ENCODE peak calls at places on chromosomes 16 and 17, in nine cellular contexts. J is NCI-H524; E is AG10803; B is activated T-helper 1 cell treated with anti-CD3 and anti-CD28 coated beads, Interleukin-12 subunit alpha, Interleukin-12 subunit beta, Interleukin-2, Interleukin-4 antibody, amounts not matched to agents 30 ng/mL and 10 ng/mL and 1 ng/mL, durations not matched to agents 14 hours and 24 hours and 36 hours; R is neural progenitor cell; Y is NCI-H446; C is body of pancreas; D is nucleus accumbens; L is astrocyte of the spinal cord. V is an unnamed sample.

GRCh38 chr17:43758497-43759174 is at the start of gene SOST:
- DNase-seq in D (no peak), Y (no peak), J (no peak), L (no peak), B (no peak), E (no peak), C (no peak), R (no peak), V (no peak)

GRCh38 chr17:56583772-56584171 is 9.7 kb upstream of the NOG start:
- DNase-seq in J (peak), Y (no peak), L (no peak), E (no peak), C (no peak), B (no peak), D (no peak), R (no peak), V (no peak)

GRCh38 chr17:48128411-48128810 is 20.8 kb downstream of the SNX11 start:
- DNase-seq in D (no peak), R (peak), B (no peak), L (no peak), C (no peak), J (peak), Y (no peak), E (no peak), V (no peak)

GRCh38 chr16:48041861-48042435 is 113.8 kb downstream of the ABCC12 start:
- DNase-seq in Y (no peak), E (no peak), D (no peak), C (no peak), L (no peak), R (peak), B (no peak), J (peak), V (no peak)

GRCh38 chr17:64368277-64368676 is 22.4 kb downstream of the PECAM1 start:
- DNase-seq in J (no peak), B (no peak), R (no peak), C (no peak), D (no peak), L (no peak), E (no peak), Y (no peak), V (no peak)

GRCh38 chr17:22692066-22692800 is 999.9 kb downstream of the KCNJ18 start:
- DNase-seq in R (no peak), L (no peak), B (no peak), D (no peak), E (no peak), J (no peak), C (no peak), Y (no peak), V (no peak)

GRCh38 chr17:38466346-38467315 is 38.4 kb downstream of the ARHGAP23 start:
- DNase-seq in L (no peak), D (no peak), R (no peak), J (no peak), B (no peak), C (no peak), E (no peak), Y (no peak), V (no peak)

GRCh38 chr17:29159286-29159860 is 20.8 kb downstream of the MYO18A start:
- DNase-seq in B (no peak), D (no peak), C (no peak), E (no peak), Y (no peak), R (no peak), J (no peak), L (no peak), V (no peak)

GRCh38 chr16:27698266-27698665 is 148.3 kb downstream of the KATNIP start:
- DNase-seq in R (peak), Y (no peak), E (no peak), L (no peak), D (no peak), J (no peak), C (no peak), B (no peak), V (no peak)

GRCh38 chr17:66637491-66637890 is 197.4 kb upstream of the CACNG5 start:
- DNase-seq in B (no peak), E (no peak), R (no peak), C (no peak), L (no peak), J (no peak), D (no peak), Y (no peak), V (no peak)

GRCh38 chr16:82701302-82702022 is 74.7 kb downstream of the CDH13 start:
- DNase-seq in J (no peak), D (no peak), E (peak), L (peak), B (no peak), R (no peak), C (no peak), Y (no peak), V (no peak)

GRCh38 chr16:29784901-29785500 is 5.5 kb upstream of the KIF22 start:
- DNase-seq in J (no peak), B (peak), L (peak), Y (no peak), D (peak), C (peak), E (peak), R (peak), V (peak)

GRCh38 chr16:8714143-8714542 is 39.7 kb downstream of the ABAT start:
- DNase-seq in L (no peak), Y (no peak), D (no peak), E (no peak), J (no peak), C (no peak), B (no peak), R (peak), V (no peak)

GRCh38 chr16:78134944-78135619 is 35.6 kb downstream of the WWOX start:
- DNase-seq in B (no peak), E (no peak), R (no peak), D (no peak), J (no peak), C (no peak), Y (no peak), L (no peak), V (no peak)

GRCh38 chr16:2425825-2426430 is 3.3 kb upstream of the CCNF start:
- DNase-seq in C (no peak), B (no peak), Y (no peak), L (no peak), J (no peak), E (no peak), R (no peak), D (no peak), V (no peak)

GRCh38 chr16:89602273-89602951 is 11.0 kb upstream of the DPEP1 start:
- DNase-seq in B (peak), E (peak), D (peak), J (peak), Y (no peak), R (peak), L (peak), C (no peak), V (peak)

GRCh38 chr17:80678621-80679020 is 134.0 kb downstream of the RPTOR start:
- DNase-seq in E (peak), L (peak), J (no peak), Y (no peak), R (peak), D (no peak), B (peak), C (no peak), V (no peak)

GRCh38 chr16:65717006-65717720 is 595.3 kb upstream of the CDH11 start:
- DNase-seq in R (no peak), C (no peak), Y (no peak), L (no peak), B (no peak), D (no peak), E (no peak), J (no peak), V (no peak)

GRCh38 chr16:22380529-22380928 is 6.1 kb upstream of the CDR2 start:
- DNase-seq in C (no peak), L (no peak), Y (no peak), B (no peak), R (no peak), E (peak), J (no peak), D (no peak), V (no peak)

GRCh38 chr17:16283705-16284104 is 66.7 kb downstream of the PIGL start:
- DNase-seq in E (peak), B (no peak), Y (no peak), C (no peak), J (no peak), R (no peak), L (peak), D (no peak), V (no peak)

GRCh38 chr16:22189473-22190168 is 16.5 kb upstream of the EEF2K start:
- DNase-seq in C (peak), J (peak), Y (no peak), L (peak), E (peak), R (no peak), B (peak), D (peak), V (no peak)

GRCh38 chr16:86833136-86833535 is 254.8 kb downstream of the FOXL1 start:
- DNase-seq in Y (no peak), E (no peak), R (no peak), C (no peak), D (no peak), L (peak), J (no peak), B (no peak), V (no peak)

GRCh38 chr17:36717088-36717487 is 115.7 kb downstream of the MRM1 start:
- DNase-seq in L (no peak), J (no peak), B (no peak), D (no peak), C (no peak), Y (no peak), R (no peak), E (no peak), V (no peak)

GRCh38 chr17:50201226-50201854 is at the start of gene COL1A1:
- DNase-seq in D (no peak), R (peak), J (no peak), L (peak), B (no peak), Y (no peak), C (peak), E (peak), V (no peak)

GRCh38 chr17:75430159-75430748 is 24.8 kb upstream of the GRB2 start:
- DNase-seq in J (no peak), D (no peak), L (peak), C (peak), B (no peak), E (peak), R (peak), Y (no peak), V (no peak)

V was measured in type B pancreatic cell.